ENCODE peak calls at places on chromosomes 16 and 17, in six cellular contexts. R is activated T-helper 1 cell treated with Interleukin-2 at 50 U/mL for 16 hours, J is iPS DF 19.7, G is NCI-H1048, X is EH, I is substantia nigra. E is an unnamed sample.

GRCh38 chr16:3249020-3249419 is 7.4 kb downstream of the MEFV start:
- DNase-seq in R (no peak), J (no peak), G (no peak), X (no peak), I (no peak), E (no peak)

GRCh38 chr17:35460354-35460851 is 11.8 kb upstream of the SLFN13 start:
- DNase-seq in R (peak), J (peak), G (no peak), X (no peak), I (no peak), E (no peak)

GRCh38 chr17:75404223-75404738 is 1.2 kb downstream of the GRB2 start:
- DNase-seq in R (peak), J (peak), G (no peak), X (peak), I (no peak), E (no peak)

GRCh38 chr17:40312131-40312731 is 3.3 kb downstream of the RARA start:
- DNase-seq in R (no peak), J (no peak), G (no peak), X (peak), I (no peak), E (no peak)

GRCh38 chr16:58938856-58939255 is 204.7 kb upstream of the GOT2 start:
- DNase-seq in R (no peak), J (peak), G (no peak), X (peak), I (no peak), E (no peak)

GRCh38 chr17:1953866-1954265 is 71.3 kb downstream of the RTN4RL1 start:
- DNase-seq in R (no peak), J (no peak), G (no peak), X (no peak), I (no peak), E (no peak)

GRCh38 chr17:74239169-74239568 is 25.8 kb downstream of the TTYH2 start:
- DNase-seq in R (no peak), J (no peak), G (no peak), X (no peak), I (no peak), E (no peak)

GRCh38 chr16:47965439-47965838 is 190.4 kb downstream of the ABCC12 start:
- DNase-seq in R (no peak), J (peak), G (no peak), X (peak), I (no peak), E (no peak)

GRCh38 chr16:5633845-5634440 is 536.3 kb upstream of the EEF2KMT start:
- DNase-seq in R (no peak), J (peak), G (no peak), X (no peak), I (no peak), E (no peak)

GRCh38 chr16:77822656-77823055 is 34.3 kb downstream of the VAT1L start:
- DNase-seq in R (no peak), J (no peak), G (no peak), X (no peak), I (no peak), E (no peak)

GRCh38 chr17:73907601-73907910 is 263.3 kb upstream of the SDK2 start:
- DNase-seq in R (no peak), J (no peak), G (no peak), X (no peak), I (no peak), E (no peak)

GRCh38 chr17:67801626-67802175 is 23.6 kb upstream of the BPTF start:
- DNase-seq in R (no peak), J (no peak), G (no peak), X (no peak), I (no peak), E (no peak)

GRCh38 chr17:43694081-43694870 is 32.6 kb upstream of the MEOX1 start:
- DNase-seq in R (peak), J (peak), G (peak), X (peak), I (no peak), E (peak)

GRCh38 chr16:78289844-78290277 is 190.4 kb downstream of the WWOX start:
- DNase-seq in R (no peak), J (no peak), G (no peak), X (no peak), I (no peak), E (no peak)

GRCh38 chr17:56909742-56910508 is 3.9 kb downstream of the TRIM25 start:
- DNase-seq in R (no peak), J (no peak), G (no peak), X (no peak), I (no peak), E (no peak)

GRCh38 chr16:27445502-27446175 is 43.7 kb downstream of the IL21R start:
- DNase-seq in R (no peak), J (no peak), G (no peak), X (no peak), I (no peak), E (no peak)

GRCh38 chr17:54172096-54172495 is 349.4 kb downstream of the KIF2B start:
- DNase-seq in R (no peak), J (no peak), G (no peak), X (no peak), I (no peak), E (no peak)

GRCh38 chr16:84819644-84820304 is at the start of gene CRISPLD2:
- DNase-seq in R (peak), J (no peak), G (peak), X (peak), I (peak), E (peak)

GRCh38 chr16:17287401-17287800 is 183.4 kb downstream of the XYLT1 start:
- DNase-seq in R (no peak), J (no peak), G (no peak), X (no peak), I (no peak), E (no peak)

GRCh38 chr16:84795338-84796053 is 24.3 kb upstream of the CRISPLD2 start:
- DNase-seq in R (no peak), J (no peak), G (no peak), X (peak), I (no peak), E (no peak)

GRCh38 chr16:4415538-4416199 is 727 bp downstream of the CORO7 start:
- DNase-seq in R (peak), J (no peak), G (no peak), X (peak), I (no peak), E (no peak)

GRCh38 chr16:60087530-60087929 is 1353.4 kb upstream of the GOT2 start:
- DNase-seq in R (no peak), J (no peak), G (no peak), X (no peak), I (no peak), E (no peak)

GRCh38 chr17:76826290-76827138 is 41.7 kb upstream of the MGAT5B start:
- DNase-seq in R (no peak), J (no peak), G (no peak), X (no peak), I (no peak), E (no peak)

GRCh38 chr17:71437176-71437575 is 683.6 kb upstream of the SOX9 start:
- DNase-seq in R (no peak), J (no peak), G (no peak), X (peak), I (no peak), E (no peak)